ENCODE peak calls at places on chromosomes 16 and 17, in four cellular contexts. P, S, U and Y are unnamed samples.
A peak's percentile ranks its signal among the peaks of the same experiment; 100 is the strongest.

GRCh38 chr17:58308173-58308984 is 20.2 kb downstream of the TSPOAP1 start:
- DNase-seq in U (no peak), S (peak; percentile 96), P (peak; percentile 37), Y (no peak)

GRCh38 chr17:61393550-61393903 is 6.1 kb upstream of the TBX2 start:
- DNase-seq in U (no peak), S (peak; percentile 81), P (no peak), Y (no peak)

GRCh38 chr17:18261146-18261515 is 669 bp downstream of the MIEF2 start:
- DNase-seq in U (peak; percentile 57), P (no peak), S (peak; percentile 81), Y (peak; percentile 42)

GRCh38 chr17:50689251-50689650 is 18.5 kb downstream of the ANKRD40 start:
- DNase-seq in U (no peak), P (no peak), S (peak; percentile 75), Y (no peak)

GRCh38 chr16:19898166-19898565 is 13.5 kb upstream of the GPRC5B start:
- DNase-seq in P (no peak), S (no peak), U (no peak), Y (no peak)

GRCh38 chr17:22277595-22277994 is 585.3 kb downstream of the KCNJ18 start:
- DNase-seq in S (no peak), U (no peak), P (no peak), Y (no peak)

GRCh38 chr17:75909812-75910274 is 5.2 kb upstream of the MRPL38 start:
- DNase-seq in P (no peak), U (no peak), S (no peak), Y (no peak)

GRCh38 chr17:165939-166338 is 15.5 kb downstream of the DOC2B start:
- DNase-seq in P (no peak), U (no peak), S (no peak), Y (no peak)

GRCh38 chr16:73179671-73180370 is 131.9 kb upstream of the ZFHX3 start:
- DNase-seq in P (no peak), S (no peak), U (peak; percentile 6), Y (no peak)

GRCh38 chr16:86951831-86952598 is 365.2 kb downstream of the C16orf95 start:
- DNase-seq in U (no peak), P (no peak), S (no peak), Y (no peak)

GRCh38 chr16:78704421-78704820 is 605.0 kb downstream of the WWOX start:
- DNase-seq in S (no peak), P (no peak), U (no peak), Y (no peak)

GRCh38 chr16:3256876-3257465 is 538 bp upstream of the MEFV start:
- DNase-seq in S (no peak), P (no peak), U (no peak), Y (no peak)

GRCh38 chr17:7992516-7992915 is 9.9 kb upstream of the GUCY2D start:
- DNase-seq in S (no peak), P (no peak), U (no peak), Y (no peak)

GRCh38 chr17:62809656-62810055 is 1.5 kb upstream of the MARCHF10 start:
- DNase-seq in P (no peak), S (peak; percentile 28), U (no peak), Y (no peak)

GRCh38 chr17:81514735-81515529 is 2.3 kb upstream of the ACTG1 start:
- DNase-seq in S (peak; percentile 96), U (peak; percentile 91), P (peak; percentile 69), Y (peak; percentile 67)

GRCh38 chr16:21116148-21116693 is 34.4 kb downstream of the DNAH3 start:
- DNase-seq in S (peak; percentile 52), P (no peak), U (peak; percentile 52), Y (no peak)

GRCh38 chr17:56699186-56699895 is 105.8 kb downstream of the NOG start:
- DNase-seq in U (no peak), P (no peak), S (peak; percentile 97), Y (no peak)

GRCh38 chr16:50067290-50067853 is 1.6 kb downstream of the HEATR3 start:
- DNase-seq in S (peak; percentile 72), P (no peak), U (peak; percentile 77), Y (no peak)

GRCh38 chr17:77036841-77037381 is 103.9 kb upstream of the SEC14L1 start:
- DNase-seq in U (peak; percentile 19), S (no peak), P (no peak), Y (no peak)

GRCh38 chr16:69727916-69728270 is 1.5 kb upstream of the NQO1 start:
- DNase-seq in U (no peak), P (no peak), S (no peak), Y (no peak)

GRCh38 chr17:1720856-1721386 is 3.6 kb upstream of the WDR81 start:
- DNase-seq in U (peak; percentile 86), P (peak; percentile 52), S (peak; percentile 95), Y (peak; percentile 56)

GRCh38 chr17:60087882-60088669 is 9.4 kb upstream of the HEATR6 start:
- DNase-seq in U (no peak), S (peak; percentile 75), P (no peak), Y (no peak)

GRCh38 chr17:6555331-6556120 is 829 bp downstream of the PITPNM3 start:
- DNase-seq in U (no peak), P (no peak), S (peak; percentile 86), Y (no peak)

GRCh38 chr17:64234961-64235360 is 28.1 kb downstream of the TEX2 start:
- DNase-seq in P (no peak), S (no peak), U (no peak), Y (no peak)

GRCh38 chr17:5794881-5795486 is 210.7 kb upstream of the NLRP1 start:
- DNase-seq in U (peak; percentile 2), S (no peak), P (no peak), Y (no peak)

GRCh38 chr17:16072031-16072430 is 72.4 kb downstream of the TTC19 start:
- DNase-seq in U (no peak), P (no peak), S (no peak), Y (no peak)

GRCh38 chr16:11560701-11561439 is 25.8 kb downstream of the LITAF start:
- DNase-seq in S (peak; percentile 53), P (no peak), U (no peak), Y (peak; percentile 72)

DNA sequence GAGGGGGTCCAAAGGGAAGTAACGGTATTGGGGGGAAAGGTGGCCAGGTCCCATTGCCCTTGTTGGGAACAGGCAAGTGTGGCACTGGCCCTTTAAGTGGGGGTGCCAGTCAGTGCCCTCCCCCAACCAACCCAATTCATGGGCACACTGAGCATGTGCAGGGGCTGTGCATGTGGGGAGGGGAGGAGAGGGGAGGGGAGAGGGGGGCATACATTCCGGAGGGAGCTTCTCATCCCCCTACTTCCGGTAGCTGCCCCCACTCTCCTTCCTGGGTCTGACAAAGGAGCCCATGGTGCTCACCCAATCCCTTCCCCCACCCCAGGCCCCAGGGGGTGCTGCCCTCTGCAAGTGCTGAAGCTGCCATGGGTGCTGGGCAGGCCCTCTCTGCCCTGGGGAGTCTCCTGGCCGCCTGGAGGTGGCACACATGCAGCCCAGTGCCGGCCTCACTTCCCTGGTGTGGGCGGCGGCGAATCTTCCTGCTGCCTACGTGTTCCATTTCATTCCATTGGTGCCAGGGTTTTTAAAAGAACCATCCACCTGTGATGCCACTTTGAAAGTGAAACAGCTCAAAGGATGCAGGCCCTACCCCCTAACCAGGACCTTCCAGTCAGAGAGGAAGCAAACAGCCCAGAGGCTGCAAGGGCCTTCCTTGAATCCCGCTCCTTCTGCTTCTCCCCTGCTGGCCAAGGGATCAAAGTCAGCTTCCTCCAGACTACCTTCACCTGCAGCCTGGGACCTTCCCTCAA is 11.0 kb downstream of the HEXIM2 start:
- DNase-seq in P (no peak), S (peak; percentile 87), U (peak; percentile 57), Y (no peak)
- TF ChIP-seq CTCF in P (no peak), S (peak; percentile 42), U (no peak), Y (no peak)

DNA sequence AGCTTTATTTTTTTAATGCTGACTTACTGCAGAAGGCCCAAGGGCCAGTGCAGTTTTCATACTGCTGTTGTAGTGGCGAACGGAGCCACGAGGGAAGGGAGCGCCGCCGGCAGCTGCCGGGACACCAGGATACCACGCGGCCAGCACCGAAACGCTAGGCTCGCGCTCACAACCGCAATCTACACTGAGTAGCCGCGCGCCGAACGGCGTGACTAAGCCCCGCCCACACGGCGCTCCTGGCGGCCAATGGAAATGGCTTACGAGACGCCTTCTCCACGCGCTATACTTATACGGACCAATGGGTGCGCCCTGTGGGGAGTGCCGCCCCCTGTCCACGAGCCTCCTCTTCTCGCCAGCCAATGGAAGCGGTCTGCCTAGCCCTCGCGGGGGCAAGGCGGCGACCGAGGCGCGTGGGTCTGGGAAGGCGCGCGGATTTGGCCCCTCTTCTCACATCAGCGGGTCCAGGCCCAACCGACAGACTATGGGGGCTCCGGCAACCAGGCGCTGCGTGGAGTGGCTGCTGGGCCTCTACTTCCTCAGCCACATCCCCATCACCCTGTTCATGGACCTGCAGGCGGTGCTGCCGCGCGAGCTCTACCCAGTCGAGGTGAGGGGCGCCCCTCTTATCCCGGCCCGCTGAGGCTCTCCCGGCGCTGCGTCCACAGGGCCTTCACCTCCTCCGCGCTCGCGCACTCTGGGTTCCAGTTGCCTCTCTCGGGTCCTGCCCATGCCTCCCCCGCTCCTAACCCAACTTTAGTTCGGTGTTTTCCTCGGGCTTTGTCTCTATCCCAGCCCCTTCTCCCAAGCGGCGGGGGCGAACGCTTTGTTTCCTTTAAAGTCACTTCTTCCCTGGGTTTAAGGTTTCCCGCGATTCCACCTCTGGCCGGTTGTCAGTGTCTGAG is at the start of gene TMEM97:
- DNase-seq in U (peak; percentile 99), P (peak; percentile 89), S (peak; percentile 99), Y (peak; percentile 94)
- TF ChIP-seq CTCF in U (no peak), P (no peak), S (peak; percentile 36), Y (no peak)

GRCh38 chr16:474420-475122 is 49.1 kb downstream of the RAB11FIP3 start:
- DNase-seq in P (no peak), S (peak; percentile 65), U (no peak), Y (no peak)

GRCh38 chr16:477758-478157 is 49.8 kb upstream of the CAPN15 start:
- DNase-seq in S (no peak), U (peak; percentile 68), P (no peak), Y (no peak)

GRCh38 chr16:473046-474043 is 47.9 kb downstream of the RAB11FIP3 start:
- DNase-seq in U (no peak), S (no peak), P (no peak), Y (no peak)

GRCh38 chr16:477287-477686 is 50.2 kb upstream of the CAPN15 start:
- DNase-seq in S (no peak), U (no peak), P (no peak), Y (no peak)

DNA sequence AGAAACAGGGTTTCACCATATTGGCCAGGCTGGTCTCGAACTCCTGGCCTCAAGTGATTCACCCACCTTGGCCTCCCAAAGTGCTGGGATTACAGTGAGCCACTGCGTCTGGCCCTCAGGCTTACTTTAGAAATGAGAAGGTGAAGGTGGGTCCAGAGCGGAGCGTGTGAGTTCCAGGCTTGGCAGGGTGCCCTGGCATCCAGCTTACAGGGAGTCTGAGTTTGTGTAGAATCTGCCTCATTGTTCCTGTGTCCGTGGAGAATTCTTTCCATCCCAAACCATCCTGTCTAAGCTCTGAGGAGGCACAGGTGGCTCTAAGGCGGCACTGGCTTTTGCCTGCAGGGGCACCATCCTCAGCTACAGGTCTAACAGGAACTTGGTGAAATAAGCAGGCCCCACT is 50.6 kb downstream of the RAB11FIP3 start:
- DNase-seq in P (no peak), S (no peak), U (no peak), Y (no peak)
- TF ChIP-seq CTCF in P (no peak), S (peak; percentile 27), U (no peak), Y (no peak)

GRCh38 chr17:47660064-47660492 is 10.4 kb downstream of the KPNB1 start:
- DNase-seq in U (peak; percentile 73), S (no peak), P (no peak), Y (no peak)
- TF ChIP-seq CTCF in U (no peak), S (peak; percentile 21), P (no peak), Y (peak; percentile 31)

DNA sequence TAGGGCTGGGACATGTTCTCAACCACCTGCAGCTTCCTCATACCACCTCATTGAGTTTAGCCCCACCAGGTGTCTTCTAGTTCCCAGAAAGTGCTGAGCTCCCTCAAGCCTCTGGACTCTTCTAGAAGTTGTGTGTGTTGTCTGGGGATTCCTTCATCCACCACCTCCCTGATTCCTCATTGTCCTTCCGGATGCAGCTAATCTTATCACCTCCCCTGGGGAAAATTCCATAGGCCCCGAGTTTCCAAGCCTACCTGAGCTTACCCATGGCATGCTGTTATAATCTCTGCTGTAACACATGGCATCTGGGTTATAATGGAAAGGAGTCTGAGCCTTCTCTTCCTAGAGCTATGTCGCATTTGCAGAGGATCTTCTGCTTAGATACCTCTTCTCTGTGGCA is 243.5 kb upstream of the SDK2 start:
- DNase-seq in P (no peak), U (no peak), S (peak; percentile 67), Y (no peak)
- TF ChIP-seq CTCF in P (no peak), U (no peak), S (no peak), Y (no peak)